ENCODE peak calls at places on chromosomes 3 and 15, in five cellular contexts. L is heart right ventricle, N is trophoblast cell, V is endothelial cell of umbilical vein, X is NT2/D1. G is an unnamed sample.

GRCh38 chr3:42979044-42979962 is at the start of gene GASK1A:
- DNase-seq in L (peak; percentile 52), N (peak; percentile 1), V (no peak), X (peak; percentile 48), G (peak; percentile 9)

GRCh38 chr3:105686324-105686897 is 182.4 kb downstream of the CBLB start:
- DNase-seq in L (no peak), N (no peak), V (peak; percentile 24), X (peak; percentile 3), G (peak; percentile 41)

GRCh38 chr3:119841808-119842471 is 60.0 kb downstream of the NR1I2 start:
- DNase-seq in L (no peak), N (no peak), V (no peak), X (no peak), G (no peak)

GRCh38 chr3:140552403-140552802 is 125.5 kb upstream of the TRIM42 start:
- DNase-seq in L (no peak), N (no peak), V (no peak), X (no peak), G (no peak)

GRCh38 chr3:59756930-59757329 is 707.1 kb upstream of the CFAP20DC start:
- DNase-seq in L (no peak), N (no peak), V (no peak), X (no peak), G (no peak)

GRCh38 chr3:131218196-131218595 is 163.4 kb upstream of the NUDT16 start:
- DNase-seq in L (no peak), N (no peak), V (no peak), X (no peak), G (no peak)

GRCh38 chr15:92925409-92925808 is 25.3 kb downstream of the CHD2 start:
- DNase-seq in L (no peak), N (no peak), V (no peak), X (no peak), G (no peak)

GRCh38 chr15:58081891-58082290 is 16.4 kb upstream of the ALDH1A2 start:
- DNase-seq in L (no peak), N (no peak), V (no peak), X (no peak), G (no peak)

GRCh38 chr3:86990734-86991481 is at the start of gene VGLL3:
- DNase-seq in L (peak; percentile 72), N (peak; percentile 78), V (peak; percentile 44), X (peak; percentile 71), G (peak; percentile 97)

GRCh38 chr3:35663471-35663870 is 24.1 kb downstream of the ARPP21 start:
- DNase-seq in L (peak; percentile 29), N (no peak), V (no peak), X (no peak), G (no peak)

GRCh38 chr3:179750720-179751328 is 98.0 kb downstream of the USP13 start:
- DNase-seq in L (no peak), N (no peak), V (peak; percentile 43), X (no peak), G (peak; percentile 63)

GRCh38 chr3:99962703-99963102 is 145.0 kb downstream of the CMSS1 start:
- DNase-seq in L (no peak), N (peak; percentile 8), V (no peak), X (no peak), G (no peak)

GRCh38 chr3:100252006-100252405 is 8.8 kb upstream of the TBC1D23 start:
- DNase-seq in L (no peak), N (no peak), V (no peak), X (no peak), G (no peak)

GRCh38 chr3:46672349-46672695 is 21.2 kb downstream of the ALS2CL start:
- DNase-seq in L (no peak), N (no peak), V (no peak), X (no peak), G (no peak)

GRCh38 chr15:79853492-79854328 is 43.1 kb downstream of the MTHFS start:
- DNase-seq in L (peak; percentile 14), N (peak; percentile 58), V (peak; percentile 88), X (peak; percentile 63), G (peak; percentile 79)

GRCh38 chr15:70424937-70425411 is 327.3 kb upstream of the TLE3 start:
- DNase-seq in L (no peak), N (no peak), V (no peak), X (no peak), G (no peak)

GRCh38 chr3:166900866-166901577 is 479.1 kb downstream of the ZBBX start:
- DNase-seq in L (no peak), N (no peak), V (no peak), X (no peak), G (no peak)

GRCh38 chr3:177652556-177653290 is 455.4 kb upstream of the TBL1XR1 start:
- DNase-seq in L (no peak), N (no peak), V (no peak), X (no peak), G (no peak)

GRCh38 chr3:117063910-117064309 is 354.3 kb downstream of the TUSC7 start:
- DNase-seq in L (no peak), N (no peak), V (no peak), X (no peak), G (no peak)

GRCh38 chr3:108410531-108410984 is 99.8 kb downstream of the MYH15 start:
- DNase-seq in L (peak; percentile 17), N (no peak), V (no peak), X (no peak), G (no peak)

GRCh38 chr15:55007561-55007960 is 189.2 kb downstream of the RSL24D1 start:
- DNase-seq in L (no peak), N (no peak), V (no peak), X (no peak), G (no peak)

GRCh38 chr15:48266029-48266428 is 59.9 kb downstream of the SLC12A1 start:
- DNase-seq in L (no peak), N (no peak), V (no peak), X (no peak), G (no peak)

GRCh38 chr3:42802876-42803799 is 1.2 kb downstream of the HIGD1A start:
- DNase-seq in L (no peak), N (peak; percentile 2), V (peak; percentile 57), X (peak; percentile 13), G (peak; percentile 10)

GRCh38 chr3:35276616-35277015 is 362.7 kb upstream of the ARPP21 start:
- DNase-seq in L (no peak), N (no peak), V (no peak), X (no peak), G (no peak)

GRCh38 chr3:58154752-58155449 is 55.9 kb downstream of the DNASE1L3 start:
- DNase-seq in L (no peak), N (no peak), V (no peak), X (no peak), G (no peak)

GRCh38 chr3:123271466-123272159 is 69.9 kb downstream of the SEC22A start:
- DNase-seq in L (no peak), N (no peak), V (no peak), X (no peak), G (no peak)

GRCh38 chr3:39249453-39250115 is 30.3 kb downstream of the CX3CR1 start:
- DNase-seq in L (peak; percentile 37), N (no peak), V (no peak), X (no peak), G (no peak)

GRCh38 chr3:140206196-140207040 is 271.4 kb downstream of the CLSTN2 start:
- DNase-seq in L (no peak), N (no peak), V (no peak), X (no peak), G (peak; percentile 24)

GRCh38 chr15:44087578-44088190 is 107.4 kb downstream of the FRMD5 start:
- DNase-seq in L (no peak), N (no peak), V (peak; percentile 67), X (no peak), G (peak; percentile 58)

GRCh38 chr3:104956620-104957345 is 409.9 kb upstream of the ALCAM start:
- DNase-seq in L (no peak), N (no peak), V (no peak), X (no peak), G (no peak)

GRCh38 chr3:69411331-69411730 is 25.4 kb upstream of the FRMD4B start:
- DNase-seq in L (no peak), N (no peak), V (peak; percentile 92), X (no peak), G (peak; percentile 2)

GRCh38 chr3:130971208-130971607 is 55.4 kb downstream of the ASTE1 start:
- DNase-seq in L (no peak), N (no peak), V (no peak), X (no peak), G (no peak)

GRCh38 chr15:20353966-20354883 is 187.4 kb downstream of the GOLGA6L6 start:
- DNase-seq in L (peak; percentile 15), N (no peak), V (no peak), X (no peak), G (no peak)

GRCh38 chr15:20349774-20350498 is 191.7 kb downstream of the GOLGA6L6 start:
- DNase-seq in L (no peak), N (no peak), V (no peak), X (no peak), G (no peak)

GRCh38 chr15:20348900-20349773 is 192.5 kb downstream of the GOLGA6L6 start:
- DNase-seq in L (no peak), N (no peak), V (no peak), X (no peak), G (no peak)

GRCh38 chr15:20352241-20353200 is 189.1 kb downstream of the GOLGA6L6 start:
- DNase-seq in L (no peak), N (no peak), V (no peak), X (no peak), G (no peak)

DNA sequence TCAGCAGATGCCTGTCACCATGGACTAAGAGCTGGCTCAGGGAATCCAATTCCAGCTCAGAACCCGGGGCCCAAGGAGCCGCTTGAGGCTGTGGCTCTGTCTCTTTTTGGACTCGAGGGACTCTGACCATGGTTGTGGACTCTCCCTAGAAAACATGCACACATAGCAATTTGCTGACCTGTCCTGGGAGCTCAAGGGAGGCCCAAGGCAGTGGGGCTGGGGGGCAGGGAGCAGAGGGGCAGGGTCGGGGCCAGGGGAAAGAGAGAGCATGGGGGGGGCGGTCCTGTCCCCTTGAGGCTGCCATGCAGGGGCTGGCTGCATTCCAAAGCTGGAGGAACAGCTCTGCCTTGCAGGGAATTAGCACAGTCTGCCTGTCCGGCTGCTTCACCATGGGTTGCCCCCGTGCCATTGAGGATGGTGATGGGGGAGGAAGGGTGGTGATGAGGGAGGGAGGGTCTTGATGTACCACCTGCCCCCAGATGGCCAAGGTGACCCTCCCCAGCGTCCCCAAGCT is 190.1 kb downstream of the GOLGA6L6 start:
- DNase-seq in L (no peak), N (no peak), V (no peak), X (no peak), G (no peak)
- H3K9me3 ChIP-seq in L (peaks cover 4% of the 10 kb centered on the region), N (peaks cover 62% of the 10 kb centered on the region), V (peaks cover 56% of the 10 kb centered on the region), X (peaks cover 17% of the 10 kb centered on the region), G (peaks cover 93% of the 10 kb centered on the region)

DNA sequence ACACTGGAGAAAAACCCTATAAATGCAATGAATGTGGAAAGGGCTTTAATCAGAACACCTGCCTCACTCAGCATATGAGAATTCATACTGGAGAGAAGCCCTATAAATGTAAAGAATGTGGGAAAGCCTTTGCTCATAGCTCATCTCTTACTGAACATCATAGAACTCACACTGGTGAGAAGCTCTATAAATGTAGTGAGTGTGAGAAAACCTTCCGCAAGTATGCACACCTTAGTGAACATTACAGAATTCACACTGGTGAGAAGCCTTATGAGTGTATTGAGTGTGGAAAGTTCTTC is 7.4 kb upstream of the ZNF501 start:
- DNase-seq in L (no peak), N (no peak), V (no peak), X (no peak), G (no peak)
- H3K9me3 ChIP-seq in L (peaks cover 90% of the 10 kb centered on the region), N (peaks cover 15% of the 10 kb centered on the region), V (peaks cover 34% of the 10 kb centered on the region), X (peaks cover 92% of the 10 kb centered on the region), G (peaks cover 30% of the 10 kb centered on the region)

GRCh38 chr15:25072857-25073476 is 118.2 kb downstream of the SNRPN start:
- DNase-seq in L (no peak), N (no peak), V (no peak), X (no peak), G (no peak)
- H3K9me3 ChIP-seq in L (peaks cover 99% of the 10 kb centered on the region), N (peaks cover 80% of the 10 kb centered on the region), V (peaks cover 64% of the 10 kb centered on the region), X (peaks cover 100% of the 10 kb centered on the region), G (peaks cover 93% of the 10 kb centered on the region)

GRCh38 chr3:6750782-6751181 is 110.1 kb upstream of the GRM7 start:
- DNase-seq in L (no peak), N (no peak), V (no peak), X (no peak), G (no peak)

GRCh38 chr3:6753536-6753935 is 107.4 kb upstream of the GRM7 start:
- DNase-seq in L (no peak), N (no peak), V (no peak), X (no peak), G (no peak)
- H3K9me3 ChIP-seq in L (no peaks in the 10 kb centered on the region), N (no peaks in the 10 kb centered on the region), V (no peaks in the 10 kb centered on the region), X (no peaks in the 10 kb centered on the region), G (peaks cover 6% of the 10 kb centered on the region)